ENCODE peak calls at places on chromosomes 12 and 14, in four cellular contexts. Y, A, K and G are unnamed samples.

GRCh38 chr12:63410197-63410596 is 258.1 kb downstream of the DPY19L2 start:
- DNase-seq in Y (no peak), A (no peak), K (no peak), G (no peak)

GRCh38 chr12:20629414-20630156 is 65.5 kb upstream of the SLCO1C1 start:
- DNase-seq in Y (no peak), A (no peak), K (peak), G (peak)

GRCh38 chr12:49923878-49924610 is 20.3 kb upstream of the FAIM2 start:
- DNase-seq in Y (no peak), A (peak), K (no peak), G (no peak)

GRCh38 chr14:95514131-95515079 is 2.0 kb downstream of the SYNE3 start:
- DNase-seq in Y (no peak), A (no peak), K (no peak), G (peak)

GRCh38 chr12:50050410-50051280 is 6.8 kb upstream of the ASIC1 start:
- DNase-seq in Y (no peak), A (peak), K (peak), G (peak)

GRCh38 chr14:49975286-49975685 is 82.4 kb downstream of the ARF6 start:
- DNase-seq in Y (no peak), A (no peak), K (no peak), G (no peak)

GRCh38 chr14:103207404-103208072 is 84.3 kb downstream of the TNFAIP2 start:
- DNase-seq in Y (no peak), A (peak), K (no peak), G (peak)

GRCh38 chr14:45118594-45118993 is 15.7 kb downstream of the FKBP3 start:
- DNase-seq in Y (no peak), A (no peak), K (no peak), G (no peak)

GRCh38 chr14:73467800-73468199 is 9.5 kb upstream of the NUMB start:
- DNase-seq in Y (no peak), A (no peak), K (no peak), G (no peak)

GRCh38 chr14:99581371-99581770 is 22.6 kb downstream of the CCDC85C start:
- DNase-seq in Y (no peak), A (no peak), K (no peak), G (no peak)

GRCh38 chr12:105567061-105567460 is 236.6 kb downstream of the C12orf75 start:
- DNase-seq in Y (no peak), A (no peak), K (no peak), G (no peak)

GRCh38 chr12:93336344-93336743 is 41.4 kb upstream of the NUDT4 start:
- DNase-seq in Y (no peak), A (no peak), K (no peak), G (no peak)

GRCh38 chr12:102629262-102629888 is 149.0 kb upstream of the IGF1 start:
- DNase-seq in Y (no peak), A (no peak), K (no peak), G (no peak)

GRCh38 chr14:68199465-68200145 is 380.0 kb downstream of the RAD51B start:
- DNase-seq in Y (no peak), A (no peak), K (no peak), G (peak)

GRCh38 chr14:24353551-24354529 is 14.0 kb upstream of the RIPK3 start:
- DNase-seq in Y (no peak), A (no peak), K (peak), G (no peak)

GRCh38 chr12:84124211-84124610 is 788.4 kb downstream of the SLC6A15 start:
- DNase-seq in Y (no peak), A (no peak), K (no peak), G (no peak)

DNA sequence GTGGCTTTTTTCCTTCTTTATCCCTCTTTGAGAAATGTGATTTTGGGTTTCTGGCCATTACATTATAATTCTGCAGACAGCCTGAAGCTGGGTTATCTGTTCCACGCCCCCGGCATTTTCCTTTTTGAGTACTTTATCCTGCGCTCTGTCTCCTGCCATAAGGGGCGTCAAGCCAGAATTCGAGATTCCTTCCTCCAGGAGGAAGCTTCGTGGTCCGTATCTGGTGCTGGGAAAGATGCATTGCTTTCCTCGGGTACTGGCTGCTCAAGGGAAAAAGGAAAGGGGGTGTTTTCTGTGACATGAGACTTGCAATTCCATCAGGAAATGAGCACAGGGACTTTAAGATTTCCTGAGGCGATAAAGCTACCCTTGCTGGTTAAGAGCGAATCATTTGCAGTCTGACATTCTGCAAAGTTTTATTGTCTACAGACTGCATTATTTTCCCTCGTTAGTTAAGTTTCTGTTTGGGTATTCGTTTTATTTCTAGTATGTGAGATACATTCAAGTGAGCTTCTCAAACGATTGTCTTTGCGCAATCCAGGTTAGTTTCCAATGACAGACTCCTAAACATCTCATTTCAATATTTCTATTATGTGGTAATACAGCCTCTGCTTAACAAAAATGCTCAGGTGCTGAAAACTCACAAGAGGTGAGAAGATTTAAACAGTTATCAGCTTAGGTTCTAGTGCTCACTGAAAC is 706 bp downstream of the AKAP5 start:
- DNase-seq in Y (no peak), A (no peak), K (no peak), G (peak)
- TF ChIP-seq CTCF in Y (no peak), A (peak), K (peak), G (no peak)

DNA sequence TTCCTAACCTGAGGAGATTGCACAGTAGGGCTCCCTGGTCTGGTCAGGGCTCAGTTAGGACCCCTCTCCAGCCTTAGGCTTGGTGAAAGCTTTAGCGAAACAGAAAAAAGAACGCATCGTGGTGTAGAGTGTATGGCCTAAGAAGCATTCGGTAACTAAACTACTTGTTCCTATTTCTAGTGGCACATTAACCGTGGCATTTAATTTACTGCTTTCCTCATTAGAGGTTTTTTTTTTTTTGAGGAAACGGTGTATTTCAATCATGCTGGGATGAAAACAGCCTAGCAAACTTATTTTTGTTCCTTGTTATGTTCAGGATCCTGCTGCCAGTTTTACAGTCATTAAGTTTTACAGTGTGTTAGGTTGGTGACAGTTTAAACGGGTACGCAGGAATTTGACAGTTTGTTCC is 516 bp upstream of the OSBPL8 start:
- DNase-seq in Y (no peak), A (no peak), K (no peak), G (no peak)
- TF ChIP-seq POLR2A in Y (no peak), A (no peak), K (no peak), G (no peak)

DNA sequence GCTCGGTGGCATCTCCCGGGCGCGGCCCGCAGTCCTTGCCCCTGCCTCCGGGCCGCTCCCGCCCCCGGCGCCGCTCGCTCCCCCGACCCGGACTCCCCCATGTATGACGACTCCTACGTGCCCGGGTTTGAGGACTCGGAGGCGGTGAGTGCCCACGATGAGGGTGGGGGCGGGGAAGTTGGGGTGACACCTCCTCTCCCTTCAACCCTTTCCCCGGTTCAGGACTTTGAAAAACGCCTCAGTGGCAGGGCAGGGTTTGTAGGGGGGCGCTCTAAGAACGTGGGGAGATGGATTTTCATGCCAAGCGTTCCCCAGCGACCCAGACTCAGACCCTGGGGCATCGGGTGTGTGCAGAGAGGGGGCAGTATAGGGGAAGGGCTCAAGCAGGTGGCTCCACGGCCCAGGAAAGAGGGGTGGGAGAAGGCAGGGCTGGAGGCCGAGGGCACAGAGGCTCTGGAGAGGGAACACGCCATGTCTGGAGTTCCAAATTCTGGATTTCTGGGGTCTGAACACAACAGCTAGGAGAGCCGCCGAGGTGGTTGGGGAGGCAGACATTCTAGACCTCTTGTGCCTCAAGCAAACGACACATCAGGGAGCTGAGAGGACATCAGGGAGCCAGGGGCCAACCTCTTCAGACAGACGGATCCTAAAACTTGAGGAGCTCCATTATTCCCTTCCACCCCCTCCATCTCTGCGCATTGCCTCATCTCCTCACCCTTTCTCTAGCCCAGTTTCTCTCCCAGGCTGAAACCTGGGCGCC is 715 bp downstream of the CACNB3 start:
- DNase-seq in Y (peak), A (no peak), K (peak), G (peak)
- TF ChIP-seq CTCF in Y (no peak), A (peak), K (no peak), G (no peak)

GRCh38 chr12:90826031-90826430 is 128.9 kb downstream of the CCER1 start:
- DNase-seq in Y (no peak), A (no peak), K (no peak), G (no peak)

GRCh38 chr12:90831712-90832111 is 123.3 kb downstream of the CCER1 start:
- DNase-seq in Y (no peak), A (no peak), K (no peak), G (no peak)

GRCh38 chr12:90828621-90829020 is 126.4 kb downstream of the CCER1 start:
- DNase-seq in Y (no peak), A (no peak), K (no peak), G (no peak)

GRCh38 chr12:90827567-90827966 is 127.4 kb downstream of the CCER1 start:
- DNase-seq in Y (no peak), A (no peak), K (no peak), G (no peak)

DNA sequence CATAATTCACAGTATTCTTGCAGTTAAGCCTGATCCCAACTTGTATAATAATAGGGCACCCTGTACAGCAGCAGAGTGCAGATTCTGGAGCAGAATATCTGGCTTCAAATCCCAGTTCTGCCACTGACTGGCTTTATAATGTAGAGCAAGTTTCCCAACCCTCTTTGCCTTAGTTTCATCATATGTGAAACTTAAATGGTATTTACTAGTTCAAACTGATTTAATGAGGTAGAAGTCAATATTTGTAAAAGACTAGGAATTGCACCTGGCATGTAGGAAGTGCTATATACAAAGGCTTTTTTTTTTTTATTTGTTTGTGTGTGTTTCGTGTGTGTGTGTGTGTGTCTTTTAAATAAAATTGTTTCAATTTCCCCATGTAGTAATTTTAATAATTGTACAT is 125.9 kb downstream of the CCER1 start:
- DNase-seq in Y (no peak), A (no peak), K (no peak), G (no peak)
- TF ChIP-seq POLR2A in Y (no peak), A (no peak), K (no peak), G (no peak)

GRCh38 chr12:53695148-53696138 is 19.6 kb upstream of the ATP5MC2 start:
- DNase-seq in Y (no peak), A (peak), K (peak), G (no peak)
- TF ChIP-seq CTCF in Y (no peak), A (no peak), K (no peak), G (no peak)

GRCh38 chr12:116277393-116278258 is at the start of gene MED13L:
- DNase-seq in Y (peak), A (peak), K (peak), G (peak)
- TF ChIP-seq POLR2A in Y (no peak), A (peak), K (peak), G (peak)